ENCODE peak calls at places on chromosomes 6 and 20, in seven cellular contexts. D, N, W, T, X, U and A are unnamed samples.

GRCh38 chr20:43170771-43171170 is 18.9 kb downstream of the PTPRT start:
- DNase-seq in T (no peak), D (no peak), X (no peak), N (no peak), U (no peak), W (no peak), A (no peak)

GRCh38 chr6:134814076-134814709 is 135.7 kb downstream of the ALDH8A1 start:
- DNase-seq in N (no peak), T (no peak), U (no peak), W (no peak), D (no peak), X (peak; percentile 48), A (no peak)

GRCh38 chr6:7939186-7939863 is 28.7 kb upstream of the TXNDC5 start:
- DNase-seq in N (no peak), W (no peak), T (peak; percentile 25), D (no peak), X (peak; percentile 27), U (no peak), A (no peak)

GRCh38 chr6:79570802-79571367 is 33.7 kb upstream of the LCA5 start:
- DNase-seq in N (no peak), U (no peak), W (no peak), X (peak; percentile 68), D (no peak), T (peak; percentile 62), A (peak; percentile 27)

GRCh38 chr20:2693996-2694471 is 1.5 kb downstream of the EBF4 start:
- DNase-seq in U (no peak), D (no peak), T (no peak), X (no peak), W (peak; percentile 24), N (peak; percentile 49), A (no peak)

GRCh38 chr6:97656236-97656635 is 373.2 kb upstream of the MMS22L start:
- DNase-seq in X (no peak), N (no peak), D (no peak), U (no peak), W (no peak), T (no peak), A (no peak)

GRCh38 chr6:38587766-38588362 is 51.9 kb downstream of the BTBD9 start:
- DNase-seq in X (no peak), D (no peak), T (no peak), W (no peak), U (no peak), N (no peak), A (no peak)

GRCh38 chr6:157595768-157596167 is 214.8 kb downstream of the ZDHHC14 start:
- DNase-seq in U (no peak), X (no peak), D (no peak), W (no peak), N (no peak), T (no peak), A (no peak)

GRCh38 chr20:40682104-40683045 is 6.7 kb downstream of the MAFB start:
- DNase-seq in D (no peak), T (no peak), X (no peak), N (peak; percentile 34), W (no peak), U (no peak), A (no peak)

GRCh38 chr6:617485-618100 is 39.3 kb downstream of the HUS1B start:
- DNase-seq in N (no peak), D (no peak), W (no peak), X (no peak), U (no peak), T (no peak), A (no peak)

GRCh38 chr6:104711371-104711770 is 148.3 kb downstream of the HACE1 start:
- DNase-seq in W (no peak), T (no peak), D (no peak), N (no peak), X (peak; percentile 46), U (peak; percentile 31), A (no peak)

GRCh38 chr20:33604084-33604990 is 57.8 kb upstream of the C20orf144 start:
- DNase-seq in U (no peak), X (no peak), W (no peak), T (no peak), N (no peak), D (no peak), A (no peak)

GRCh38 chr20:33601861-33602260 is 60.3 kb upstream of the C20orf144 start:
- DNase-seq in N (no peak), D (no peak), X (no peak), U (no peak), T (no peak), W (no peak), A (no peak)

GRCh38 chr20:33606114-33606771 is 55.9 kb upstream of the C20orf144 start:
- DNase-seq in N (no peak), T (peak; percentile 67), W (no peak), U (no peak), X (no peak), D (no peak), A (peak; percentile 54)

GRCh38 chr20:33602826-33603590 is 59.1 kb upstream of the C20orf144 start:
- DNase-seq in N (no peak), X (no peak), W (no peak), U (no peak), T (peak; percentile 40), D (no peak), A (peak; percentile 14)

DNA sequence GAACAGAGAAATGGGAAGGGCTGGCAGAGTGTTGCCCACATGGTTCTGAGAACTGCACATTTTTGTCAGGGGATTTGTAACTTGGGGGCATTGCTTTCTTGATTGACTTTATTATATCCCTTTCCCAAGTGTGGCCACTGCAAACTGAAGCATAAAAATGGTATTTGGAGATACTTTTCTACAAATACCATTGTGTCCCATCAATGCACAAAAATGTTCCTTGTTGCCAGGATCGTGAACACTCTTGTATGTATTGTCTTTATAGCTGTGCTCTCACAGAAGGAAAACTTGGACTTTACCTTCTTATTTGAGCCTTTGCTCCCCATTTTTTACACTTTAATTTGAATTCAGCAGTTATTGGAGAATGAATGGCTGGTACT is 57.1 kb upstream of the C20orf144 start:
- DNase-seq in U (no peak), T (no peak), N (no peak), D (no peak), W (no peak), X (no peak), A (no peak)
- TF ChIP-seq CTCF in U (no peak), T (no peak), N (no peak), D (no peak), W (no peak), X (no peak), A (no peak)

DNA sequence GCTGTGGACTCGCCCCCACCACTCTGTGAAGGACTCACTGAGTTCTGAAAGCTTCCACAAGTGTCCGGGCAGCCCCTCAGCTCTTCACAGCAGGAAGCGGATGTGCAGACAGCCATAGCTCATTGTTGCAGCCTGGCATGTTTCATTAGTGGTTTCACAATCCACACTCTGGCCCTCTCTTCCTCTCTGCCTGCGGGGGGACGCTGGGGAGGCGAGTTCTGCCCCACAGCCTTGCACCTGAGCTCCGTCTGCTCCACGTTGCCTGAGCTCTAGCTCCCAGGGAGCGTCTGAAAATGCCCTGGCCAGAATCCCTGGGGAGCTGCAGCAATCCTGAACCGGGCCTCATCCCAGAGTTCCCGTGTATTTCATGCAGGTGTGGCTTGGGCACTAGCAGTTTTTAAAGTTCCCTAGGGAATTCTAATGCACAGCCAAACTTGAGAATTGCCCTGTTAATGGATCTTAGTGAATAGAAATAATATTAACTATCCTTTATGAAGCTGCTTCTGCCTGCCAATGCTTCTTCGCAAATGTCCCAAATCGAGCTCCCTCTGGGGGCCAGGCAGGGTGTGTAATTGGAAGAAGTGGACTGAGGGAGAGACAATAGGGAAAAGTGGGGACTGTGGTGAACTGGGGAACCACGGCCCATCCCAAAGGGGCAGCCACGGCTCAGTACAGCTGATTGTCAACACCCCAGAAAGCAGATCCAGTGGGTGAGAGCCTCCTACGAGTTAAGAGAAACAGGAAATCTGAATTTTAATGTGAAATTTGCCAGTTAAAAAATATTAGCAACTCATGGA is 51.5 kb downstream of the CTCFL start:
- DNase-seq in N (no peak), T (peak; percentile 91), X (peak; percentile 14), U (peak; percentile 47), W (no peak), D (no peak), A (peak; percentile 73)
- TF ChIP-seq CTCF in N (no peak), T (no peak), X (peak; percentile 11), U (no peak), W (no peak), D (no peak), A (peak; percentile 6)

GRCh38 chr6:12013368-12013617 is 1.2 kb downstream of the HIVEP1 start:
- DNase-seq in N (no peak), W (no peak), T (no peak), X (no peak), U (no peak), D (no peak), A (no peak)
- TF ChIP-seq CTCF in N (no peak), W (no peak), T (no peak), X (no peak), U (no peak), D (no peak), A (no peak)

GRCh38 chr20:52993091-52993490 is 20.9 kb downstream of the TSHZ2 start:
- DNase-seq in U (no peak), W (no peak), X (no peak), D (no peak), N (no peak), T (no peak), A (no peak)
- TF ChIP-seq CTCF in U (no peak), W (no peak), X (no peak), D (no peak), N (no peak), T (no peak), A (no peak)

DNA sequence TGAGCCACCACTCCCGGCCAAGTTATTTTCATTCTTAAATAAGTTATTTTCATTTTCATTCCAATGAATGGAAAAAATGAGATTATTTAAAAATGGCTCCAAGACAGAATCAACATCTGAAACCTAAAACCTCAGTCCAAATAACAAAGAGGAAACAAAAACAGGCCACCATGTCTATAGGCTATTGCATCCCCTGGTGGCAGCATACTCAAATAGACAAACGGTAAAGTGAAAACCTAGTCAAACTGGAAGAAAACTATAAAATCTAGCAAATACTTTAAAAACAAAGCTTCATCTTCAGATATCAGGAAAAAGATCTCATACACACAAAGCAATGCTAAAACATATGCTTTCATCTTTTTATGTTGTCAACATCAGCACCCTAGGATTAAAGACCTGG is 20.9 kb downstream of the IL17A start:
- DNase-seq in U (no peak), N (no peak), D (no peak), W (no peak), T (peak; percentile 32), X (no peak), A (no peak)
- TF ChIP-seq CTCF in U (no peak), N (no peak), D (no peak), W (no peak), T (peak; percentile 32), X (no peak), A (no peak)

GRCh38 chr20:32017711-32018251 is 7.5 kb downstream of the CCM2L start:
- DNase-seq in N (peak; percentile 65), D (peak; percentile 54), W (no peak), T (peak; percentile 31), X (no peak), U (peak; percentile 64), A (peak; percentile 67)
- TF ChIP-seq CTCF in N (no peak), D (no peak), W (peak; percentile 42), T (no peak), X (no peak), U (no peak), A (no peak)

DNA sequence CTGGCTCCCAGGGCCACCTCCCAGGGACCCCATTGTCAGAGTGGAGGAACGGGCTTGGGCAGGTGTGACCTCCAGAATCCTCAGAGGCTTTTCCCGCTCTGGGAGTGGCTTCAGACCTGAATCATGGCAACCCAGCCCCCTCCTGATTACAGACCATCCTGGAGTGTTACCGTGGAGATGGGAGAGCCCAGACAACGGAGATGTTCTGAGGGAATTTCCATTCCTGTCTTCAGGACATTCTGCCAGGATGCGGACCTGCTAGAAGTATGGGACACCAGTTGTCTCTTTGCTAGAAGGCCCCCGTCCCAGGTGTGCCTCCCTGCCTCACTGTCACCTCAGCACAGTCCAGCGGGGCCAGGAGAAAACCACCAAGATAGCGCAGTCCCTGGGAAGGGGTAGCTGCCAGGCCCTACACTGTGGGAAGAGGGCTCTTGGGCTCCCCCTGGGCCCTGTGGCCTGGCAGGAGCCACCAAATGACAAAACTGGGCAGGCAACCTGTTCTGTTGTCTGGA is 109.9 kb downstream of the PSMB1 start:
- DNase-seq in D (no peak), U (no peak), N (no peak), W (no peak), X (no peak), T (no peak), A (no peak)
- TF ChIP-seq CTCF in D (no peak), U (no peak), N (no peak), W (no peak), X (peak; percentile 4), T (no peak), A (no peak)